ENCODE peak calls at places on chromosomes 7 and 10, in four cellular contexts. L is IMR-90, H is HFFc6, M is nephron progenitor cell. E is an unnamed sample.

GRCh38 chr7:10472115-10472514 is 501.6 kb upstream of the PHF14 start:
- DNase-seq in L (no peak), H (no peak), M (no peak), E (no peak)

GRCh38 chr7:148419856-148420508 is 170.6 kb upstream of the C7orf33 start:
- DNase-seq in L (no peak), H (no peak), M (no peak), E (no peak)

GRCh38 chr10:63977329-63977923 is 456.2 kb downstream of the REEP3 start:
- DNase-seq in L (peak), H (peak), M (peak), E (peak)

GRCh38 chr7:151453326-151453791 is 13.4 kb upstream of the CRYGN start:
- DNase-seq in L (no peak), H (no peak), M (peak), E (no peak)

GRCh38 chr10:73262105-73262730 is 9.8 kb upstream of the MRPS16 start:
- DNase-seq in L (peak), H (peak), M (no peak), E (no peak)

GRCh38 chr7:34075976-34076375 is 170.6 kb downstream of the BMPER start:
- DNase-seq in L (no peak), H (peak), M (no peak), E (no peak)

GRCh38 chr7:133053321-133053891 is 28.5 kb downstream of the CHCHD3 start:
- DNase-seq in L (peak), H (peak), M (no peak), E (peak)

GRCh38 chr10:88521806-88522205 is 61.3 kb downstream of the RNLS start:
- DNase-seq in L (no peak), H (no peak), M (no peak), E (no peak)

GRCh38 chr7:118148930-118149329 is 35.0 kb upstream of the LSM8 start:
- DNase-seq in L (peak), H (no peak), M (no peak), E (no peak)

GRCh38 chr7:137484326-137484725 is 140.8 kb upstream of the PTN start:
- DNase-seq in L (peak), H (no peak), M (no peak), E (no peak)
- TF ChIP-seq CTCF in L (no peak), H (no peak), M (no peak), E (no peak)

GRCh38 chr7:54933610-54934009 is 85.2 kb upstream of the EGFR start:
- DNase-seq in L (no peak), H (no peak), M (no peak), E (no peak)
- TF ChIP-seq CTCF in L (no peak), H (no peak), M (no peak), E (no peak)

DNA sequence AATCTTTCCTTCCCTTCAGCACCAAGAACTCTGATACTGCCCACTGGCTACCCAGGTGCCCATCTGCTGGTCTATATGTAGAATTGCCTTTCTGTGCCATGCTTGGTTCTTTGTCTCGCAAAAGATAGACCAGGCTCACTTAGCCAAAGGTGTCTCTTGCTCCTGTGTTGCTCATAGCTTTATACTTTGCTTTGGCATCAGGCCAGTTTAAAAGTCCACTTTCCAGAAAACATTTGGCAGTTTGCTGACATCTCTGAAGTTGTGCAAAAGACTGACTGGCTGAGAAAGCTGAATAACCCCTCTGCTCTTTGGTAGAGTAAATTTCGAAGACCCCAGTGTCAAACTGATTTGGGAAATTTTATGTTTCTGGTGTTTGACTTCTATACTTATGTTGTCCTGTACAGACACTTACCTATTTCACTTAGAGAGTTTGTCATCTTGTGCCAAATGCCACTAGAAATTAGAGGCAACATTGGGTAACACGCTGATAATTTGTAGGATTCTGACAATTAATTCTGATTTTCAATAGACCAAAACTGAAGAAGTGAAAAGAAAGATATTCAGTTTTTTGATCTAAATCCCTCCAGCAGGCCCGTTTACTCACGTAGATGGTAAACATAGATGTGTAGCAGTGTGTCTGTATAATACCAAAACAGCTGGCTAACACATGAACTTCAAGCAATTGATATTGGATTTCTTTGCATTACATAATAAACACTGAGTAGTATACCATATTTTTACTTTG is 91.1 kb downstream of the CPED1 start:
- DNase-seq in L (peak), H (peak), M (no peak), E (no peak)
- TF ChIP-seq CTCF in L (peak), H (peak), M (no peak), E (no peak)

GRCh38 chr7:136551618-136552017 is 316.8 kb upstream of the CHRM2 start:
- DNase-seq in L (no peak), H (no peak), M (no peak), E (no peak)
- TF ChIP-seq CTCF in L (no peak), H (no peak), M (no peak), E (no peak)

GRCh38 chr7:136976504-136977251 is 108.2 kb downstream of the CHRM2 start:
- DNase-seq in L (peak), H (no peak), M (no peak), E (no peak)
- TF ChIP-seq CTCF in L (no peak), H (no peak), M (no peak), E (no peak)

GRCh38 chr10:9766762-9767161 is 1250.9 kb upstream of the CELF2 start:
- DNase-seq in L (no peak), H (no peak), M (no peak), E (no peak)
- TF ChIP-seq CTCF in L (no peak), H (no peak), M (no peak), E (no peak)

DNA sequence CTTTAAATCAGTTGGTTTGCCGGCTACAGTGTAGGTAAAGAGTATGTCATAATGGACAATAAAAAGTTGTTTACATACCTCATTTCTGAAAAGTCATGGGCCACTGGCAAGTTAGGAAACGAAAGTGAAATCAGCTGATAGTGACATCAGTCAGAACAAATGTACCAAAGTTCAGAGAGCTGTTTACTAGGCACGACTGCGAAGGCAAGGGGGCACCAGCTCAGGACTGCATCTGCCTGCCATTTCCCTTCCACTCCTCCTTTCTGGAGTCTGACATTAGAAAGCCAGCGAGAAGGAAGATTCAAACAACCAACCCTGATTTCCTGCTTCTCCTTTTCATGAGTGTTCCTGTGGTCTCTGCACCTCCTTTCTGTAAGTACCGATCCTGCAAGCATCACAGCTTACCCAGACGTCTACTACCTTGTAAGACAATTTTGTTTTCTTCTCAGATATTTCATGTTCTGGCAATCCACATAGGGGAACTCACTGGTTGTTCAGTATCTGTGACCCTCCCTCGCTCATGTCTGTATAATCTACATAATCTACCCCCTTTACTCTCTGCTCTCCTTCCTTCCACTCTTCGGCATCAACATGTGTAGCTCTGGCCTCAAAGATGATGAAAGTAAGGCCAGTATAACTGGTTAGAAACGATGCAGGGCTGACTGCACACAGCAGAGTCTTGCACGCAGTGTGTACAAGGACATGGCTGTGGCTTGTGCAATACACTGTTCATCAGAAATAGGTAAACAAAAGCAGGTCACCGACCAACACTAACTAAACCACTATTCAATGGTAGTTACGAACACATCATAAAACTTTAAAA is at the start of gene TMEM140:
- DNase-seq in L (peak), H (peak), M (no peak), E (peak)
- TF ChIP-seq CTCF in L (no peak), H (no peak), M (no peak), E (no peak)

DNA sequence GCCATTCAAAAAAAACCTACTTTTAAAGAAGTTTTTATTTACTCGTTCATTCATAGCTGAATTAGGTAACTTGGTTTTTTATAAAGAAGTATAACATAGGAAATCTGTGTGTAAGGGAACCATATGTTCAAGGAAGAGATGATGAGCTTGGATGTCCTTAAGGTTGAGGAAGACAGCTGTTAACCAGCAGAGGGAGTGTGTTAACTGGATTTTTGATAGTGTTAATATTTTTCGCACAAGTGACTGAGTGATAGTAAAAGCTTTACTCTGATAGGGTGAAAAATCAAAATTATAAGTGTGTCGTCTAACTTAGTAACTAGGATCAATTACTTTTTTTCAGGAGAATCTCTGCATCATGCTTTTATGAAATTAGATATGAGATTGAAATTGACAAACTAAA is 134.7 kb downstream of the ARL5B start:
- DNase-seq in L (peak), H (no peak), M (no peak), E (no peak)
- TF ChIP-seq CTCF in L (peak), H (peak), M (peak), E (no peak)

E was measured in GM20000.